ENCODE peak calls at places on chromosome 6, in five cellular contexts. G, Y, H, P and Q are unnamed samples.

GRCh38 chr6:52538252-52538905 is 38.5 kb downstream of the TRAM2 start:
- DNase-seq in G (no peak), P (no peak), Y (no peak), H (no peak), Q (no peak)

GRCh38 chr6:17615794-17616193 is 15.7 kb downstream of the FAM8A1 start:
- DNase-seq in H (no peak), P (no peak), G (no peak), Y (no peak), Q (no peak)

GRCh38 chr6:6911391-6911790 is 196.4 kb upstream of the RREB1 start:
- DNase-seq in G (no peak), H (no peak), P (no peak), Y (no peak), Q (no peak)

GRCh38 chr6:148453906-148454305 is 111.3 kb downstream of the SASH1 start:
- DNase-seq in G (no peak), H (no peak), Y (no peak), P (no peak), Q (no peak)

GRCh38 chr6:30826961-30827342 is 57.4 kb upstream of the DDR1 start:
- DNase-seq in Y (peak), G (no peak), P (no peak), H (no peak), Q (no peak)

GRCh38 chr6:32973934-32974333 is 5.5 kb downstream of the BRD2 start:
- DNase-seq in G (no peak), H (no peak), P (peak), Y (peak), Q (no peak)

GRCh38 chr6:35480176-35480575 is 12.0 kb downstream of the RPL10A start:
- DNase-seq in Y (no peak), G (no peak), P (no peak), H (no peak), Q (no peak)

GRCh38 chr6:7267521-7268091 is 45.4 kb downstream of the SSR1 start:
- DNase-seq in Y (no peak), G (no peak), H (no peak), P (peak), Q (no peak)

GRCh38 chr6:140542858-140543257 is 1168.4 kb upstream of the CITED2 start:
- DNase-seq in G (no peak), Y (no peak), H (no peak), P (no peak), Q (no peak)

GRCh38 chr6:45420083-45420908 is 42.6 kb upstream of the SUPT3H start:
- DNase-seq in H (peak), Y (peak), G (no peak), P (peak), Q (no peak)

GRCh38 chr6:151284012-151284411 is 44.2 kb downstream of the AKAP12 start:
- DNase-seq in P (no peak), H (no peak), Y (no peak), G (no peak), Q (no peak)

GRCh38 chr6:30847971-30848441 is 36.3 kb upstream of the DDR1 start:
- DNase-seq in Y (no peak), G (no peak), P (no peak), H (no peak), Q (no peak)

GRCh38 chr6:32623693-32624092 is 13.5 kb upstream of the HLA-DQA1 start:
- DNase-seq in P (no peak), G (peak), H (no peak), Y (no peak), Q (no peak)

GRCh38 chr6:17281497-17282481 is 628 bp downstream of the RBM24 start:
- DNase-seq in G (no peak), Y (peak), H (no peak), P (peak), Q (no peak)

GRCh38 chr6:27237089-27237723 is 10.3 kb upstream of the PRSS16 start:
- DNase-seq in H (no peak), P (peak), G (no peak), Y (peak), Q (no peak)

GRCh38 chr6:151391021-151391470 is 313 bp downstream of the ZBTB2 start:
- DNase-seq in Y (peak), H (peak), G (peak), P (peak), Q (peak)

GRCh38 chr6:129717287-129717686 is 7.3 kb upstream of the ARHGAP18 start:
- DNase-seq in H (no peak), P (peak), G (no peak), Y (no peak), Q (no peak)

GRCh38 chr6:52573295-52573694 is 3.6 kb downstream of the TRAM2 start:
- DNase-seq in G (no peak), P (peak), H (no peak), Y (no peak), Q (no peak)